ENCODE peak calls at places on chromosomes 12 and 14, in seven cellular contexts. M is kidney glomerular epithelial cell, A is kidney, Y is GM20000, C is right cardiac atrium, O is C1 segment of cervical spinal cord, R is dermis blood vessel endothelial cell. B is an unnamed sample.

GRCh38 chr14:42001436-42001835 is 394.8 kb downstream of the LRFN5 start:
- DNase-seq in M (no peak), A (no peak), Y (no peak), C (no peak), O (no peak), R (no peak), B (no peak)

GRCh38 chr14:63174760-63175191 is 29.5 kb upstream of the RHOJ start:
- DNase-seq in M (peak), A (no peak), Y (peak), C (no peak), O (no peak), R (peak), B (peak)

GRCh38 chr12:113867258-113867657 is 98.9 kb downstream of the RBM19 start:
- DNase-seq in M (no peak), A (no peak), Y (no peak), C (no peak), O (no peak), R (peak), B (peak)

GRCh38 chr12:12294215-12295005 is 27.6 kb upstream of the LRP6 start:
- DNase-seq in M (no peak), A (no peak), Y (no peak), C (no peak), O (peak), R (peak), B (peak)

GRCh38 chr12:57106021-57106708 is 5.0 kb downstream of the STAT6 start:
- DNase-seq in M (no peak), A (no peak), Y (no peak), C (peak), O (no peak), R (no peak), B (no peak)

GRCh38 chr14:68391292-68392014 is 401.4 kb downstream of the ZFP36L1 start:
- DNase-seq in M (no peak), A (no peak), Y (no peak), C (peak), O (no peak), R (no peak), B (peak)

GRCh38 chr12:7917392-7918267 is 18.4 kb downstream of the SLC2A3 start:
- DNase-seq in M (no peak), A (no peak), Y (no peak), C (no peak), O (no peak), R (no peak), B (no peak)

GRCh38 chr12:101181776-101182175 is 28.3 kb downstream of the SLC5A8 start:
- DNase-seq in M (peak), A (no peak), Y (no peak), C (no peak), O (no peak), R (no peak), B (peak)

GRCh38 chr14:20469890-20470858 is 968 bp downstream of the PNP start:
- DNase-seq in M (peak), A (peak), Y (peak), C (peak), O (peak), R (peak), B (peak)

GRCh38 chr12:79773896-79774295 is 83.1 kb upstream of the PAWR start:
- DNase-seq in M (no peak), A (no peak), Y (no peak), C (no peak), O (no peak), R (no peak), B (no peak)